ENCODE peak calls at places on chromosome 4, in seven cellular contexts. One of them, this sample, is unnamed.
A peak's percentile ranks its signal among the peaks of the same experiment; 100 is the strongest.

GRCh38 chr4:174190832-174191500 is 92.5 kb downstream of the FBXO8 start:
- DNase-seq in stomach: no peak
- DNase-seq in psoas muscle: no peak
- DNase-seq in CD8-positive, alpha-beta memory T cell: no peak
- DNase-seq in PC-3: no peak
- DNase-seq in upper lobe of right lung: no peak
- DNase-seq in Panc1: no peak
- DNase-seq in this sample: no peak

GRCh38 chr4:24963277-24963676 is 50.4 kb upstream of the CCDC149 start:
- DNase-seq in stomach: no peak
- DNase-seq in psoas muscle: no peak
- DNase-seq in CD8-positive, alpha-beta memory T cell: no peak
- DNase-seq in PC-3: no peak
- DNase-seq in upper lobe of right lung: no peak
- DNase-seq in Panc1: no peak
- DNase-seq in this sample: no peak

GRCh38 chr4:108143515-108143914 is 25.2 kb downstream of the LEF1 start:
- DNase-seq in stomach: no peak
- DNase-seq in psoas muscle: no peak
- DNase-seq in CD8-positive, alpha-beta memory T cell: no peak
- DNase-seq in PC-3: no peak
- DNase-seq in upper lobe of right lung: no peak
- DNase-seq in Panc1: no peak
- DNase-seq in this sample: no peak

GRCh38 chr4:38647096-38647819 is 16.7 kb upstream of the KLF3 start:
- DNase-seq in stomach: no peak
- DNase-seq in psoas muscle: no peak
- DNase-seq in CD8-positive, alpha-beta memory T cell: no peak
- DNase-seq in PC-3: no peak
- DNase-seq in upper lobe of right lung: no peak
- DNase-seq in Panc1: no peak
- DNase-seq in this sample: no peak

GRCh38 chr4:22477136-22477793 is 38.6 kb downstream of the ADGRA3 start:
- DNase-seq in stomach: no peak
- DNase-seq in psoas muscle: no peak
- DNase-seq in CD8-positive, alpha-beta memory T cell: no peak
- DNase-seq in PC-3: no peak
- DNase-seq in upper lobe of right lung: no peak
- DNase-seq in Panc1: no peak
- DNase-seq in this sample: no peak

GRCh38 chr4:2451821-2452785 is 16.8 kb upstream of the RNF4 start:
- DNase-seq in stomach: no peak
- DNase-seq in psoas muscle: peak; percentile 44
- DNase-seq in CD8-positive, alpha-beta memory T cell: no peak
- DNase-seq in PC-3: no peak
- DNase-seq in upper lobe of right lung: peak; percentile 52
- DNase-seq in Panc1: no peak
- DNase-seq in this sample: no peak

GRCh38 chr4:179110356-179110755 is 1668.1 kb upstream of the AGA start:
- DNase-seq in stomach: no peak
- DNase-seq in psoas muscle: no peak
- DNase-seq in CD8-positive, alpha-beta memory T cell: no peak
- DNase-seq in PC-3: peak; percentile 57
- DNase-seq in upper lobe of right lung: no peak
- DNase-seq in Panc1: no peak
- DNase-seq in this sample: no peak

GRCh38 chr4:118026806-118027205 is 7.5 kb upstream of the NDST3 start:
- DNase-seq in stomach: no peak
- DNase-seq in psoas muscle: no peak
- DNase-seq in CD8-positive, alpha-beta memory T cell: no peak
- DNase-seq in PC-3: no peak
- DNase-seq in upper lobe of right lung: no peak
- DNase-seq in Panc1: no peak
- DNase-seq in this sample: no peak

GRCh38 chr4:10115271-10115656 is 1.3 kb downstream of the WDR1 start:
- DNase-seq in stomach: no peak
- DNase-seq in psoas muscle: no peak
- DNase-seq in CD8-positive, alpha-beta memory T cell: no peak
- DNase-seq in PC-3: peak; percentile 31
- DNase-seq in upper lobe of right lung: no peak
- DNase-seq in Panc1: no peak
- DNase-seq in this sample: no peak

GRCh38 chr4:169351860-169352259 is 81.1 kb upstream of the SH3RF1 start:
- DNase-seq in stomach: peak; percentile 75
- DNase-seq in psoas muscle: no peak
- DNase-seq in CD8-positive, alpha-beta memory T cell: no peak
- DNase-seq in PC-3: no peak
- DNase-seq in upper lobe of right lung: no peak
- DNase-seq in Panc1: no peak
- DNase-seq in this sample: no peak

GRCh38 chr4:102449751-102450352 is 51.3 kb upstream of the NFKB1 start:
- DNase-seq in stomach: peak; percentile 33
- DNase-seq in psoas muscle: no peak
- DNase-seq in CD8-positive, alpha-beta memory T cell: peak; percentile 7
- DNase-seq in PC-3: peak; percentile 73
- DNase-seq in upper lobe of right lung: no peak
- DNase-seq in Panc1: peak; percentile 50
- DNase-seq in this sample: no peak

GRCh38 chr4:128811571-128812359 is 2.3 kb downstream of the JADE1 start:
- DNase-seq in stomach: peak; percentile 89
- DNase-seq in psoas muscle: peak; percentile 97
- DNase-seq in CD8-positive, alpha-beta memory T cell: peak; percentile 72
- DNase-seq in PC-3: peak; percentile 82
- DNase-seq in upper lobe of right lung: peak; percentile 93
- DNase-seq in Panc1: no peak
- DNase-seq in this sample: peak; percentile 92

GRCh38 chr4:25928956-25929336 is 14.9 kb downstream of the SMIM20 start:
- DNase-seq in stomach: no peak
- DNase-seq in psoas muscle: no peak
- DNase-seq in CD8-positive, alpha-beta memory T cell: no peak
- DNase-seq in PC-3: no peak
- DNase-seq in upper lobe of right lung: no peak
- DNase-seq in Panc1: no peak
- DNase-seq in this sample: no peak

GRCh38 chr4:145734576-145735329 is 54.8 kb downstream of the C4orf51 start:
- DNase-seq in stomach: peak; percentile 62
- DNase-seq in psoas muscle: peak; percentile 91
- DNase-seq in CD8-positive, alpha-beta memory T cell: no peak
- DNase-seq in PC-3: peak; percentile 98
- DNase-seq in upper lobe of right lung: peak; percentile 66
- DNase-seq in Panc1: no peak
- DNase-seq in this sample: peak; percentile 59

GRCh38 chr4:76690906-76691275 is 207.1 kb downstream of the SOWAHB start:
- DNase-seq in stomach: no peak
- DNase-seq in psoas muscle: no peak
- DNase-seq in CD8-positive, alpha-beta memory T cell: no peak
- DNase-seq in PC-3: peak; percentile 47
- DNase-seq in upper lobe of right lung: no peak
- DNase-seq in Panc1: no peak
- DNase-seq in this sample: no peak

GRCh38 chr4:117796677-117797076 is 237.6 kb upstream of the NDST3 start:
- DNase-seq in stomach: no peak
- DNase-seq in psoas muscle: no peak
- DNase-seq in CD8-positive, alpha-beta memory T cell: no peak
- DNase-seq in PC-3: peak; percentile 49
- DNase-seq in upper lobe of right lung: no peak
- DNase-seq in Panc1: no peak
- DNase-seq in this sample: no peak

GRCh38 chr4:21845663-21846062 is 102.9 kb downstream of the KCNIP4 start:
- DNase-seq in stomach: no peak
- DNase-seq in psoas muscle: no peak
- DNase-seq in CD8-positive, alpha-beta memory T cell: no peak
- DNase-seq in PC-3: no peak
- DNase-seq in upper lobe of right lung: no peak
- DNase-seq in Panc1: no peak
- DNase-seq in this sample: no peak

GRCh38 chr4:174157106-174157607 is 126.3 kb downstream of the FBXO8 start:
- DNase-seq in stomach: no peak
- DNase-seq in psoas muscle: no peak
- DNase-seq in CD8-positive, alpha-beta memory T cell: no peak
- DNase-seq in PC-3: no peak
- DNase-seq in upper lobe of right lung: no peak
- DNase-seq in Panc1: no peak
- DNase-seq in this sample: no peak

GRCh38 chr4:98642991-98643426 is 15.4 kb downstream of the TSPAN5 start:
- DNase-seq in stomach: no peak
- DNase-seq in psoas muscle: no peak
- DNase-seq in CD8-positive, alpha-beta memory T cell: no peak
- DNase-seq in PC-3: peak; percentile 94
- DNase-seq in upper lobe of right lung: no peak
- DNase-seq in Panc1: peak; percentile 90
- DNase-seq in this sample: no peak

GRCh38 chr4:122673252-122673651 is 52.4 kb upstream of the IL21 start:
- DNase-seq in stomach: no peak
- DNase-seq in psoas muscle: no peak
- DNase-seq in CD8-positive, alpha-beta memory T cell: no peak
- DNase-seq in PC-3: no peak
- DNase-seq in upper lobe of right lung: no peak
- DNase-seq in Panc1: no peak
- DNase-seq in this sample: no peak

GRCh38 chr4:8215001-8215427 is 15.9 kb downstream of the SH3TC1 start:
- DNase-seq in stomach: peak; percentile 73
- DNase-seq in psoas muscle: no peak
- DNase-seq in CD8-positive, alpha-beta memory T cell: no peak
- DNase-seq in PC-3: no peak
- DNase-seq in upper lobe of right lung: peak; percentile 69
- DNase-seq in Panc1: no peak
- DNase-seq in this sample: no peak

GRCh38 chr4:80390178-80390577 is 54.6 kb downstream of the CFAP299 start:
- DNase-seq in stomach: no peak
- DNase-seq in psoas muscle: no peak
- DNase-seq in CD8-positive, alpha-beta memory T cell: no peak
- DNase-seq in PC-3: no peak
- DNase-seq in upper lobe of right lung: no peak
- DNase-seq in Panc1: no peak
- DNase-seq in this sample: no peak

GRCh38 chr4:185119927-185120630 is 23.0 kb upstream of the SLC25A4 start:
- DNase-seq in stomach: no peak
- DNase-seq in psoas muscle: no peak
- DNase-seq in CD8-positive, alpha-beta memory T cell: no peak
- DNase-seq in PC-3: no peak
- DNase-seq in upper lobe of right lung: no peak
- DNase-seq in Panc1: no peak
- DNase-seq in this sample: no peak

DNA sequence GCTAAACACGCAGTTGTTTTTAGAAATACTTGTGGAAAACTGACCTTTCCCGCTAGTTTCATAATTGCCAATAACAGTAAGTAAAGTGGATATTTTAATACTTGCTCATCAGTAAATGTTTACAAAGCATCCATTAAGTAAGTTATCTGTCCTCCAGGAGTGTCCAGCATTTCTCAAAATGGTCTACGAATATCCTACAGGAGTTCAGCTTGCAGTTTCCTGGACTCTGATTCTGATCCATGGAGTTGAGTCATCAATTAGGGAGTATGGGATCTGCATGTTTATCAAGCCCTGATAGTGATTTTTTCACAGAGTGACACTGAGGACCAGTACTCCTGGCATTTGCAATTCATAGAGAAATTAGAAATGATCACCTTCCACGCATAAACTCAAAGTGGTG is 325.2 kb upstream of the AADAT start:
- DNase-seq in stomach: no peak
- DNase-seq in psoas muscle: no peak
- DNase-seq in CD8-positive, alpha-beta memory T cell: no peak
- DNase-seq in PC-3: peak; percentile 17
- DNase-seq in upper lobe of right lung: no peak
- DNase-seq in Panc1: no peak
- DNase-seq in this sample: no peak
- H3K4me1 ChIP-seq in stomach: no peaks in the 10 kb centered on the region
- H3K4me1 ChIP-seq in psoas muscle: no peaks in the 10 kb centered on the region
- H3K4me1 ChIP-seq in CD8-positive, alpha-beta memory T cell: no peaks in the 10 kb centered on the region
- H3K4me1 ChIP-seq in PC-3: peaks cover 15% of the 10 kb centered on the region
- H3K4me1 ChIP-seq in upper lobe of right lung: no peaks in the 10 kb centered on the region
- H3K4me1 ChIP-seq in Panc1: no peaks in the 10 kb centered on the region
- H3K4me1 ChIP-seq in this sample: no peaks in the 10 kb centered on the region

GRCh38 chr4:87075876-87076275 is 141.1 kb downstream of the AFF1 start:
- DNase-seq in stomach: no peak
- DNase-seq in psoas muscle: no peak
- DNase-seq in CD8-positive, alpha-beta memory T cell: no peak
- DNase-seq in PC-3: no peak
- DNase-seq in upper lobe of right lung: no peak
- DNase-seq in Panc1: no peak
- DNase-seq in this sample: no peak
- H3K4me1 ChIP-seq in stomach: peaks cover 86% of the 10 kb centered on the region
- H3K4me1 ChIP-seq in psoas muscle: peaks cover 84% of the 10 kb centered on the region
- H3K4me1 ChIP-seq in CD8-positive, alpha-beta memory T cell: peaks cover 18% of the 10 kb centered on the region
- H3K4me1 ChIP-seq in PC-3: peaks cover 17% of the 10 kb centered on the region
- H3K4me1 ChIP-seq in upper lobe of right lung: peaks cover 79% of the 10 kb centered on the region
- H3K4me1 ChIP-seq in Panc1: no peaks in the 10 kb centered on the region
- H3K4me1 ChIP-seq in this sample: peaks cover 90% of the 10 kb centered on the region

DNA sequence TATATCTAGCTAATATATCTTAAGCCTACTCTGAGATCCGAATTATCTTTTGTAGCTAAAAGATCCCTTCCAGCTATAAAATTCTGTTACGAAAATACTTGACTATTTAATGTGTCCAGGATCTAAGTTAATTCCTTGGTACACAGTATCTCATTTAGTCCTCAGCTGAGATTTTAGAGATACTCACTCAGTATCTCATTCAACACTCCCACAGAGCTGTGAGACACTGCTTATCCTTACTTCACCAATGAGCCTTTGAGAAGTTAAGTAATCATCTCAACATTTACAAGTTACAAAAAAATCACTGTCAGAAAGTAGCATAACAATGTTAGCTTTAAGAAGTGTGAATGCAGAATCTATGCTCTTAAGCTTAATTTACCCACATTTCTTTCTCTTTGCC is 76.6 kb downstream of the LIMCH1 start:
- DNase-seq in stomach: no peak
- DNase-seq in psoas muscle: no peak
- DNase-seq in CD8-positive, alpha-beta memory T cell: no peak
- DNase-seq in PC-3: no peak
- DNase-seq in upper lobe of right lung: no peak
- DNase-seq in Panc1: no peak
- DNase-seq in this sample: no peak
- H3K4me1 ChIP-seq in stomach: peaks cover 18% of the 10 kb centered on the region
- H3K4me1 ChIP-seq in psoas muscle: peaks cover 14% of the 10 kb centered on the region
- H3K4me1 ChIP-seq in CD8-positive, alpha-beta memory T cell: no peaks in the 10 kb centered on the region
- H3K4me1 ChIP-seq in PC-3: peaks cover 27% of the 10 kb centered on the region
- H3K4me1 ChIP-seq in upper lobe of right lung: peaks cover 26% of the 10 kb centered on the region
- H3K4me1 ChIP-seq in Panc1: no peaks in the 10 kb centered on the region
- H3K4me1 ChIP-seq in this sample: peaks cover 31% of the 10 kb centered on the region

DNA sequence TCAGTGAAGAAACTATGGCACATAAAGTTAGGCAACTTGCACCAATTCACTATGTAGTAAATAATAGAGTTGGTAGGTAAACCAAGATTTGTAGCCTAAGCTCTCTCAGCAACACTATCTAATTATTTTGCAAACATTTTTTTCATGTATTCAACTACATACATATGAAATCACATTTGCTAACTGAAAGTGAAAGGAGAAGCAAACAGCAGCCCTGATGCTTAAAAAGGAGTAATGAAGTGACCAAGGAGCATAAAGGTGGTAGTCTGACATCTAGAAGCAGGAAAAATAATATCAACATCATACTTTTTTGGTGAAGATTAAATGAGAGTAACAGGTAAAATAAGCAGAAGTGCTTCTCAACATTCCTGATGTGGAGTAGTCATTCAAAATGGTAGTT is 603.7 kb downstream of the GRXCR1 start:
- DNase-seq in stomach: no peak
- DNase-seq in psoas muscle: no peak
- DNase-seq in CD8-positive, alpha-beta memory T cell: no peak
- DNase-seq in PC-3: no peak
- DNase-seq in upper lobe of right lung: no peak
- DNase-seq in Panc1: no peak
- DNase-seq in this sample: no peak
- H3K4me1 ChIP-seq in stomach: no peaks in the 10 kb centered on the region
- H3K4me1 ChIP-seq in psoas muscle: no peaks in the 10 kb centered on the region
- H3K4me1 ChIP-seq in CD8-positive, alpha-beta memory T cell: no peaks in the 10 kb centered on the region
- H3K4me1 ChIP-seq in PC-3: no peaks in the 10 kb centered on the region
- H3K4me1 ChIP-seq in upper lobe of right lung: no peaks in the 10 kb centered on the region
- H3K4me1 ChIP-seq in Panc1: no peaks in the 10 kb centered on the region
- H3K4me1 ChIP-seq in this sample: no peaks in the 10 kb centered on the region